ENCODE peak calls at places on chromosomes 16 and 17, in six cellular contexts. P, A, K, I, M and F are unnamed samples.

GRCh38 chr17:40480501-40481003 is 20.9 kb downstream of the TNS4 start:
- DNase-seq in A (peak), I (peak), K (peak), P (peak), M (no peak), F (no peak)

GRCh38 chr17:81859906-81860755 is at the start of gene P4HB:
- DNase-seq in A (no peak), I (peak), M (no peak), P (no peak), K (peak), F (peak)

GRCh38 chr17:28982191-28982793 is 23.5 kb downstream of the SEZ6 start:
- DNase-seq in M (peak), K (no peak), A (no peak), P (peak), I (no peak), F (no peak)

GRCh38 chr16:69131749-69132423 is 502 bp downstream of the CHTF8 start:
- DNase-seq in M (peak), I (peak), P (peak), A (peak), K (peak), F (peak)

GRCh38 chr17:42979511-42980273 is at the start of gene PTGES3L:
- DNase-seq in M (peak), I (no peak), K (no peak), A (peak), P (no peak), F (no peak)

GRCh38 chr16:30997887-30998711 is 12.3 kb downstream of the STX1B start:
- DNase-seq in K (no peak), I (no peak), M (peak), P (no peak), A (no peak), F (no peak)

GRCh38 chr16:87837627-87838289 is 31.5 kb downstream of the SLC7A5 start:
- DNase-seq in M (no peak), A (no peak), I (no peak), P (no peak), K (no peak), F (no peak)

GRCh38 chr17:68385490-68386215 is 71.6 kb downstream of the WIPI1 start:
- DNase-seq in I (no peak), A (no peak), K (no peak), P (no peak), M (no peak), F (no peak)

GRCh38 chr17:2995362-2995761 is 68.0 kb downstream of the OR1D5 start:
- DNase-seq in I (no peak), P (no peak), K (no peak), M (no peak), A (no peak), F (no peak)

GRCh38 chr16:85360323-85361277 is 248.3 kb upstream of the CIBAR2 start:
- DNase-seq in K (no peak), P (no peak), A (no peak), I (peak), M (no peak), F (no peak)

GRCh38 chr17:82931696-82932060 is 91.9 kb upstream of the ZNF750 start:
- DNase-seq in I (no peak), K (no peak), A (peak), P (no peak), M (peak), F (no peak)

GRCh38 chr16:53849994-53850393 is 146.0 kb downstream of the FTO start:
- DNase-seq in M (no peak), I (no peak), A (no peak), P (no peak), K (no peak), F (no peak)

GRCh38 chr16:27269300-27270150 is 953 bp upstream of the NSMCE1 start:
- DNase-seq in A (no peak), M (no peak), K (no peak), P (no peak), I (no peak), F (no peak)

GRCh38 chr17:41340934-41341861 is 9.4 kb downstream of the KRT33A start:
- DNase-seq in A (no peak), K (peak), P (no peak), M (no peak), I (no peak), F (no peak)

GRCh38 chr17:43010667-43011308 is 4.2 kb downstream of the IFI35 start:
- DNase-seq in I (peak), P (no peak), K (no peak), A (no peak), M (no peak), F (no peak)

GRCh38 chr16:54351171-54351570 is 64.6 kb upstream of the IRX3 start:
- DNase-seq in K (no peak), I (no peak), A (no peak), M (peak), P (no peak), F (no peak)

GRCh38 chr16:70594569-70594968 is 51.8 kb upstream of the IL34 start:
- DNase-seq in M (no peak), P (no peak), K (no peak), A (peak), I (no peak), F (no peak)

GRCh38 chr16:79159650-79160049 is 440.9 kb downstream of the MAF start:
- DNase-seq in A (no peak), P (no peak), K (no peak), M (no peak), I (no peak), F (no peak)

GRCh38 chr16:90031931-90032663 is 12.8 kb upstream of the DBNDD1 start:
- DNase-seq in A (no peak), I (no peak), P (no peak), K (no peak), M (peak), F (peak)

GRCh38 chr16:1584926-1585487 is 26.9 kb downstream of the IFT140 start:
- DNase-seq in M (no peak), K (no peak), I (no peak), A (no peak), P (no peak), F (no peak)

GRCh38 chr17:29592850-29593545 is at the start of gene ANKRD13B:
- DNase-seq in I (peak), P (no peak), M (no peak), K (no peak), A (peak), F (peak)

GRCh38 chr17:76155988-76156661 is 15.1 kb upstream of the FOXJ1 start:
- DNase-seq in I (peak), M (no peak), A (no peak), P (no peak), K (no peak), F (no peak)

GRCh38 chr16:49585143-49585542 is 211.5 kb downstream of the C16orf78 start:
- DNase-seq in P (no peak), M (no peak), A (no peak), I (no peak), K (no peak), F (no peak)

GRCh38 chr17:3963214-3964201 is 729 bp downstream of the ATP2A3 start:
- DNase-seq in P (no peak), I (no peak), A (no peak), M (no peak), K (peak), F (no peak)

GRCh38 chr17:49454050-49454449 is 39.4 kb upstream of the PHB1 start:
- DNase-seq in M (peak), K (no peak), I (no peak), A (no peak), P (no peak), F (peak)

GRCh38 chr16:31471875-31472558 is at the start of gene TGFB1I1:
- DNase-seq in I (no peak), K (no peak), M (peak), A (peak), P (no peak), F (no peak)

GRCh38 chr17:7046127-7046724 is 2.3 kb upstream of the SLC16A11 start:
- DNase-seq in M (no peak), A (no peak), I (peak), P (no peak), K (no peak), F (no peak)

GRCh38 chr17:57363998-57364645 is 107.8 kb downstream of the MSI2 start:
- DNase-seq in A (no peak), M (no peak), K (no peak), P (no peak), I (no peak), F (no peak)

GRCh38 chr16:30395992-30396560 is 856 bp downstream of the ZNF48 start:
- DNase-seq in M (no peak), A (no peak), I (no peak), P (no peak), K (no peak), F (no peak)

GRCh38 chr17:41812176-41813038 is at the start of gene FKBP10:
- DNase-seq in K (peak), P (no peak), I (peak), M (peak), A (peak), F (peak)

GRCh38 chr17:18219016-18219415 is 6.4 kb upstream of the LLGL1 start:
- DNase-seq in K (no peak), M (peak), I (no peak), A (peak), P (no peak), F (no peak)

GRCh38 chr17:28842282-28843012 is at the start of gene FAM222B:
- DNase-seq in P (peak), M (peak), A (peak), K (peak), I (peak), F (peak)

GRCh38 chr17:8744086-8744781 is 402 bp downstream of the CCDC42 start:
- DNase-seq in K (no peak), M (no peak), A (no peak), I (no peak), P (no peak), F (no peak)

GRCh38 chr16:84603115-84603816 is 14.6 kb downstream of the COTL1 start:
- DNase-seq in M (peak), P (no peak), I (no peak), A (peak), K (peak), F (no peak)

GRCh38 chr16:89744813-89745212 is 23.5 kb downstream of the ZNF276 start:
- DNase-seq in K (no peak), I (no peak), M (no peak), P (no peak), A (peak), F (no peak)

GRCh38 chr17:7444682-7445010 is 215 bp upstream of the CHRNB1 start:
- DNase-seq in K (no peak), P (no peak), I (no peak), A (no peak), M (no peak), F (no peak)

GRCh38 chr17:2379489-2380224 is 21.2 kb downstream of the MNT start:
- DNase-seq in P (no peak), A (no peak), K (no peak), I (no peak), M (no peak), F (no peak)

GRCh38 chr16:84138824-84139627 is 6.0 kb downstream of the HSDL1 start:
- DNase-seq in A (no peak), M (peak), K (no peak), I (peak), P (no peak), F (no peak)